ENCODE peak calls at places on chromosome 7, in four cellular contexts. One of them, this sample, is unnamed.

GRCh38 chr7:155579565-155579964 is 33.2 kb upstream of the CNPY1 start:
- DNase-seq in prostate gland: no peak
- DNase-seq in esophagus squamous epithelium: no peak
- DNase-seq in suprapubic skin: peak; percentile 25
- DNase-seq in this sample: no peak

GRCh38 chr7:14196555-14196954 is 207.1 kb upstream of the ETV1 start:
- DNase-seq in prostate gland: no peak
- DNase-seq in esophagus squamous epithelium: no peak
- DNase-seq in suprapubic skin: no peak
- DNase-seq in this sample: no peak

GRCh38 chr7:125316451-125316850 is 386.8 kb upstream of the POT1 start:
- DNase-seq in prostate gland: no peak
- DNase-seq in esophagus squamous epithelium: no peak
- DNase-seq in suprapubic skin: no peak
- DNase-seq in this sample: peak; percentile 84

GRCh38 chr7:141686670-141687069 is 15.3 kb downstream of the DENND11 start:
- DNase-seq in prostate gland: no peak
- DNase-seq in esophagus squamous epithelium: no peak
- DNase-seq in suprapubic skin: no peak
- DNase-seq in this sample: no peak

GRCh38 chr7:85823379-85823778 is 636.5 kb upstream of the SEMA3D start:
- DNase-seq in prostate gland: no peak
- DNase-seq in esophagus squamous epithelium: no peak
- DNase-seq in suprapubic skin: no peak
- DNase-seq in this sample: no peak

GRCh38 chr7:116697761-116698160 is 25.8 kb downstream of the MET start:
- DNase-seq in prostate gland: no peak
- DNase-seq in esophagus squamous epithelium: no peak
- DNase-seq in suprapubic skin: no peak
- DNase-seq in this sample: no peak

GRCh38 chr7:88787777-88788176 is 7.8 kb downstream of the TEX47 start:
- DNase-seq in prostate gland: no peak
- DNase-seq in esophagus squamous epithelium: no peak
- DNase-seq in suprapubic skin: no peak
- DNase-seq in this sample: no peak

GRCh38 chr7:37332218-37333016 is 116.2 kb downstream of the ELMO1 start:
- DNase-seq in prostate gland: no peak
- DNase-seq in esophagus squamous epithelium: no peak
- DNase-seq in suprapubic skin: no peak
- DNase-seq in this sample: no peak

GRCh38 chr7:18754766-18755165 is 259.2 kb downstream of the HDAC9 start:
- DNase-seq in prostate gland: no peak
- DNase-seq in esophagus squamous epithelium: no peak
- DNase-seq in suprapubic skin: no peak
- DNase-seq in this sample: no peak

DNA sequence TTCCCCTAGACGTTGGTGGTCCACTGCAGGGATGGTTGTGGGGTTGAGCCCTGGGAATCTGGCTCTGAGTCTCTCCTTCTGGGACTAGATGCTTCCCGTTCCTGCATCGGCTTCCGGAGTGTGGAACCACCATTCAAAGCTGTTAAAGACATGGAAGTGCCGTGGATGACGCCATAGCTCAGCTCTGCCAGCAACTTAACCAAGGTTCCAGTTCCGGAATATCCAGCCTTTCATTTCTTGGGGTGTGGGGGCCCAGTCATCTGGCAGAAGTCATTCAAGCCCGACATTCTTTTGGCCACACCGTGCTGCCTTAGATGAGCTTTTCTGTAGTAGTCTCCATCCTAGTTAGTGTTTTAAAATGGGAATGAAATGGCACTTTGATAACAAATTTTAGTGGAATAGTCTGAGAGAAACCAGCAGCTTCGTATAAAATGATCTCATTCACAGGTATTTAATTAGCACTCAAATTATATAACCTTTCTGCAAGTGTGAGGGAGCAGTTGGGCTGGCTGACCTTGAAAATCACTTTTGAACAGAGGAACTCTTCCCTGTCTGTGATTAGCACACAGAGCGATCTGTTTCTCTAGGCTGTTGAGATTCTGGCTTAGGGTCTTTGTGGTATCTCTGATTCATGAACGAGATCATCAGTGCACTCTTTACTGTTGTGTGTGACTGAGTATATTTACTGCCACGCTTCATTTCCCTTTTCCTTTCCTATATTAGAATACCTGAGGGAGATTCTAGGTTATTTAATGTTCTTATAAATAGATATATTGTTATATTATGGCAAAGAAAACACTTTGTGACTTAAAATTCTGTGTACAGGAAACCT is 19.9 kb downstream of the LMTK2 start:
- DNase-seq in prostate gland: no peak
- DNase-seq in esophagus squamous epithelium: no peak
- DNase-seq in suprapubic skin: no peak
- DNase-seq in this sample: no peak
- H3K4me1 ChIP-seq in prostate gland: peaks cover 3% of the 10 kb centered on the region
- H3K4me1 ChIP-seq in esophagus squamous epithelium: peaks cover 6% of the 10 kb centered on the region
- H3K4me1 ChIP-seq in suprapubic skin: peaks cover 5% of the 10 kb centered on the region
- H3K4me1 ChIP-seq in this sample: no peaks in the 10 kb centered on the region

GRCh38 chr7:27116521-27116946 is 14.0 kb downstream of the HOXA4 start:
- DNase-seq in prostate gland: no peak
- DNase-seq in esophagus squamous epithelium: no peak
- DNase-seq in suprapubic skin: no peak
- DNase-seq in this sample: no peak
- H3K4me3 ChIP-seq in prostate gland: no peak overlapping the region
- H3K4me3 ChIP-seq in esophagus squamous epithelium: peak overlapping the region; percentile 74
- H3K4me3 ChIP-seq in suprapubic skin: peak overlapping the region; percentile 36
- H3K4me3 ChIP-seq in this sample: no peak overlapping the region

GRCh38 chr7:36262706-36263484 is 109.8 kb downstream of the EEPD1 start:
- DNase-seq in prostate gland: no peak
- DNase-seq in esophagus squamous epithelium: no peak
- DNase-seq in suprapubic skin: no peak
- DNase-seq in this sample: no peak
- H3K4me1 ChIP-seq in prostate gland: peaks cover 40% of the 10 kb centered on the region
- H3K4me1 ChIP-seq in esophagus squamous epithelium: peaks cover 11% of the 10 kb centered on the region
- H3K4me1 ChIP-seq in suprapubic skin: peaks cover 49% of the 10 kb centered on the region
- H3K4me1 ChIP-seq in this sample: peaks cover 3% of the 10 kb centered on the region

DNA sequence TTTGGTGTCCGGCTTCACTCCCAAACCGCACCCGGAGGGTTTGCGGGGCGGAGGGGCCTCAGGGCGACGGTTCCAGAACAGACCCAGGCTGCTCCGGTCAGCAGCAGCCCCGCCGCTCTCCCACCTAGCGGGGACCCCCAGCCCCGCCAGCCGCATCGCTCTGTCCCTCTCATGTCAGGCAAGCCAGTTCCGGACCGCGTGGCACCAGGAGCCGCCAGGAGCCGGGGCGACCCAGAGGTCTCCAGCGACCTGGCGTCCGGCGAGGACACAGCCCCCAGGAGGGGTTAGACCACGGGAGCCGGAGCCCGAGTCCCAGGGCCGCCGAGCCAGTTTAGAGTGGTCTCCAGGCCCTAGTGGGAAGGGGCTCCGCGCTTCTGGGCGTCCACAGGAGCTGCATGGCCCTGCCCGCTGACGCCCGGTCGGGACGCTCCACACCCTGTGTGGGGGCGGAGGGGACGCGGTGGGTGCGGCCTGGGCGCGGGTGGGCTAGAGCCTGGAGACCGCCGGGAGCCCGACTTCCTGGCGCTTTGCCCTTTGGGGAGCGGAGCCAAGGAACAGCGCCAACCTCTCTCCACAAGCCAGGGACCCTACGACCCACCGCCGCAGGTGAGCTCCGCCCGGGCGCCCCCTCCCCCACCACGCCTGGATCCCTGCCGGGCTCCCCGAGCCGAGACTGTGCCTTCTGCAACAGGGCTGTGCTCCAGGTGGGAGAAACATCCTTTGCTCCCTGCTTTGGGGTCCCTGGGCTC is 43.4 kb downstream of the ZNF117 start:
- DNase-seq in prostate gland: no peak
- DNase-seq in esophagus squamous epithelium: no peak
- DNase-seq in suprapubic skin: no peak
- DNase-seq in this sample: no peak
- H3K4me3 ChIP-seq in prostate gland: peak overlapping the region; percentile 25
- H3K4me3 ChIP-seq in esophagus squamous epithelium: peak overlapping the region; percentile 40
- H3K4me3 ChIP-seq in suprapubic skin: peak overlapping the region; percentile 57
- H3K4me3 ChIP-seq in this sample: peak overlapping the region; percentile 51

DNA sequence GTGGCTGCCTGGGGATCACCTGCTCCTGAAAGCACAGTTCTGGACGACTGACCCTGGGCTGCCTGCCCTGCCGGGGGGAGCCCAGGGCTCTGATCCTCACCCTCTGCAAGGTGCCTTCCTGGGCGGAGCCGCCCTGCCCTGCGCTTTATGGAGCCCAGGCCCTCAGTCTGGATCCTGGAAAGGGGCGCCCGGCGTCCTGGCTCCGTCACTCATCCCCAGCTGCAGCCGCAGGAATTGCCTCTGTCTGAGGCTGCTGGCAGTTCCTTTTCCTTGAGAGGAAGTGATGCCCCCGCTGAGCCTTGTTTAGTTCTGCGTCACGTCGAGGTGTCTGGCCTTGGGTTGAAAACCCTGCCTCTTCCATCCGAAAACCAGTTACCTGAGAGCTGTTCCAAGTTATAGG is 5.2 kb downstream of the MAFK start:
- DNase-seq in prostate gland: no peak
- DNase-seq in esophagus squamous epithelium: no peak
- DNase-seq in suprapubic skin: peak; percentile 68
- DNase-seq in this sample: no peak
- H3K4me1 ChIP-seq in prostate gland: peaks cover 33% of the 10 kb centered on the region
- H3K4me1 ChIP-seq in esophagus squamous epithelium: peaks cover 58% of the 10 kb centered on the region
- H3K4me1 ChIP-seq in suprapubic skin: peaks cover 76% of the 10 kb centered on the region
- H3K4me1 ChIP-seq in this sample: peaks cover 23% of the 10 kb centered on the region

DNA sequence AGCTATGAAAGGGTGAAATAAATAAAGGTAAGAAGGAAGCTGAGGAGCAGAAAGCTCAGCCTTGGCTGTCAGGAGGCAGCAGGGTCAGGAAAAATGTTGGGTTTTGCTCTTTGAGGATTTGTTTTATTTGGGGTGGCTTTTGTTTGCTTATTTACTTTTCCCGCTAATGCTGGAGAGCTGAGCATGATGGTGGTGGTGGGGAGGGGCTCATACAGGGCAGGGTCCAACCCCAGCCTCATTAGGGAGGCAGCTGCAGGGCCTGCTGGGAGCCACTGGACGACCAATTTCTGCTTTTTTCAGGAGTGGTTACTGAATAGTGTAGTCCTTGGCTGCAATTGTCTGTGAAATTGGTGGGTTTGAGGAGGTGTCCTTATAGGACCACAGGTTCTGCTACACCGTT is 36.3 kb downstream of the CCM2 start:
- DNase-seq in prostate gland: no peak
- DNase-seq in esophagus squamous epithelium: no peak
- DNase-seq in suprapubic skin: no peak
- DNase-seq in this sample: no peak
- H3K4me3 ChIP-seq in prostate gland: no peak overlapping the region
- H3K4me3 ChIP-seq in esophagus squamous epithelium: no peak overlapping the region
- H3K4me3 ChIP-seq in suprapubic skin: no peak overlapping the region
- H3K4me3 ChIP-seq in this sample: no peak overlapping the region

GRCh38 chr7:48087349-48087748 is 1.7 kb upstream of the UPP1 start:
- DNase-seq in prostate gland: no peak
- DNase-seq in esophagus squamous epithelium: no peak
- DNase-seq in suprapubic skin: no peak
- DNase-seq in this sample: no peak
- H3K4me1 ChIP-seq in prostate gland: no peaks in the 10 kb centered on the region
- H3K4me1 ChIP-seq in esophagus squamous epithelium: peaks cover 28% of the 10 kb centered on the region
- H3K4me1 ChIP-seq in suprapubic skin: peaks cover 42% of the 10 kb centered on the region
- H3K4me1 ChIP-seq in this sample: peaks cover 3% of the 10 kb centered on the region

DNA sequence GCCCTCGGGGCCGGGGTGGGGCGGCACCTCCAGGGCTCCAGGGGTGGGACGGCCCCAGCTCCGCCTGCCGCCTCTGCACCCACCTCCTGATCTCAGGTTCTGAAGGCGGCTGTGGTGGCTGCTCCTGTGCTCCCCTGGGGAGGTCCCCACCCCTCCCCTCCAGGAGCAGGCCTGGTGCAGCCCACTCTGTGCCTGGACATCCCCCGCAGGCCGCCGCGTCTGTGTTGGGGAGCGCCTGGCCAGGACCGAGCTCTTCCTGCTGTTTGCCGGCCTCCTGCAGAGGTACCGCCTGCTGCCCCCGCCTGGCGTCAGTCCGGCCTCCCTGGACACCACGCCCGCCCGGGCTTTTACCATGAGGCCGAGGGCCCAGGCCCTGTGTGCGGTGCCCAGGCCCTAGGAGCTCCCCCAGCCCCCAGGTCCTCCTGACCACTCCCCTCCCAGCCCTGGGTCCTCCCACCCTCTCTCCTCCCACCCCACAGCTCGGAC is 5.5 kb downstream of the CYP2W1 start:
- DNase-seq in prostate gland: no peak
- DNase-seq in esophagus squamous epithelium: no peak
- DNase-seq in suprapubic skin: no peak
- DNase-seq in this sample: no peak
- H3K4me3 ChIP-seq in prostate gland: no peak overlapping the region
- H3K4me3 ChIP-seq in esophagus squamous epithelium: no peak overlapping the region
- H3K4me3 ChIP-seq in suprapubic skin: no peak overlapping the region
- H3K4me3 ChIP-seq in this sample: no peak overlapping the region

DNA sequence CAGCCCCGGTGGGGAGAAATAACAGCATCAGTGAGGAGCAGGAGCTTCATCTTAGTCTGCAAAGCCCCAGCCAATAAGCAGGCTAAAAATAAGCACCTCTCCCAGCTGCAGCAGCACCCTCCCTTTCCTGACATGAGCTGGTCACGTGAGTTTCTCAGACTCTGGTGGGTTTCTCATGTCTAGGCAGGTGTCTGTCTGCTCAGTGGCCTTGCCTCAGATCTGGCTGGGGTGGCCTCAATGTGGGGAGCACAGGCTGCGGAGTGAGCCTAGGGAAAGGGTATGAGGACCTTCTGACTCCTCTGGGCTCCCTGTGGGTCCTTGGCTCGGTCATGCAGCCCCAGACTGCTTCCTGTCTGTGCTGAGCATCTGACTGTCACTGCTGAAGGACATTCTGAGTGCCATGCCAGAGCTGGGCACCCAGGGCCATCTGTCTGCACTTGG is 81.6 kb upstream of the LRRC4 start:
- DNase-seq in prostate gland: no peak
- DNase-seq in esophagus squamous epithelium: no peak
- DNase-seq in suprapubic skin: no peak
- DNase-seq in this sample: no peak
- H3K4me1 ChIP-seq in prostate gland: no peaks in the 10 kb centered on the region
- H3K4me1 ChIP-seq in esophagus squamous epithelium: no peaks in the 10 kb centered on the region
- H3K4me1 ChIP-seq in suprapubic skin: peaks cover 3% of the 10 kb centered on the region
- H3K4me1 ChIP-seq in this sample: no peaks in the 10 kb centered on the region

GRCh38 chr7:17618652-17618974 is 320.2 kb downstream of the AHR start:
- DNase-seq in prostate gland: no peak
- DNase-seq in esophagus squamous epithelium: no peak
- DNase-seq in suprapubic skin: no peak
- DNase-seq in this sample: no peak
- H3K4me3 ChIP-seq in prostate gland: no peak overlapping the region
- H3K4me3 ChIP-seq in esophagus squamous epithelium: no peak overlapping the region
- H3K4me3 ChIP-seq in suprapubic skin: no peak overlapping the region
- H3K4me3 ChIP-seq in this sample: no peak overlapping the region